ENCODE peak calls at places on chromosomes 4 and X, in four cellular contexts. C, N, H and R are unnamed samples.

GRCh38 chrX:138754861-138755260 is 43.3 kb upstream of the FGF13 start:
- DNase-seq in C (no peak), N (no peak), H (peak; percentile 45), R (peak; percentile 18)

GRCh38 chr4:183989931-183990330 is 84.8 kb downstream of the STOX2 start:
- DNase-seq in C (no peak), N (no peak), H (no peak), R (peak; percentile 8)

GRCh38 chr4:53313510-53313909 is 52.4 kb downstream of the SCFD2 start:
- DNase-seq in C (no peak), N (no peak), H (peak; percentile 16), R (peak; percentile 26)

GRCh38 chr4:118237531-118237930 is 115.3 kb downstream of the PRSS12 start:
- DNase-seq in C (no peak), N (no peak), H (no peak), R (no peak)

GRCh38 chr4:64718091-64718490 is 308.8 kb upstream of the TECRL start:
- DNase-seq in C (no peak), N (no peak), H (no peak), R (peak; percentile 5)

GRCh38 chr4:83961575-83961974 is 425.7 kb downstream of the GPAT3 start:
- DNase-seq in C (no peak), N (no peak), H (peak; percentile 39), R (peak; percentile 21)

GRCh38 chr4:118032691-118033090 is 1.6 kb upstream of the NDST3 start:
- DNase-seq in C (no peak), N (peak; percentile 51), H (peak; percentile 39), R (peak; percentile 10)

GRCh38 chr4:8932884-8933283 is 61.2 kb upstream of the HMX1 start:
- DNase-seq in C (no peak), N (no peak), H (no peak), R (no peak)

GRCh38 chr4:14568356-14568755 is 433.9 kb upstream of the CPEB2 start:
- DNase-seq in C (no peak), N (no peak), H (no peak), R (peak; percentile 1)

GRCh38 chr4:166421556-166422156 is 548.6 kb downstream of the TLL1 start:
- DNase-seq in C (no peak), N (no peak), H (peak; percentile 24), R (peak; percentile 76)

GRCh38 chr4:166415749-166416148 is 542.7 kb downstream of the TLL1 start:
- DNase-seq in C (no peak), N (no peak), H (no peak), R (no peak)
- H3K4me3 ChIP-seq in C (no peak overlapping the region), N (no peak overlapping the region), H (no peak overlapping the region), R (no peak overlapping the region)

DNA sequence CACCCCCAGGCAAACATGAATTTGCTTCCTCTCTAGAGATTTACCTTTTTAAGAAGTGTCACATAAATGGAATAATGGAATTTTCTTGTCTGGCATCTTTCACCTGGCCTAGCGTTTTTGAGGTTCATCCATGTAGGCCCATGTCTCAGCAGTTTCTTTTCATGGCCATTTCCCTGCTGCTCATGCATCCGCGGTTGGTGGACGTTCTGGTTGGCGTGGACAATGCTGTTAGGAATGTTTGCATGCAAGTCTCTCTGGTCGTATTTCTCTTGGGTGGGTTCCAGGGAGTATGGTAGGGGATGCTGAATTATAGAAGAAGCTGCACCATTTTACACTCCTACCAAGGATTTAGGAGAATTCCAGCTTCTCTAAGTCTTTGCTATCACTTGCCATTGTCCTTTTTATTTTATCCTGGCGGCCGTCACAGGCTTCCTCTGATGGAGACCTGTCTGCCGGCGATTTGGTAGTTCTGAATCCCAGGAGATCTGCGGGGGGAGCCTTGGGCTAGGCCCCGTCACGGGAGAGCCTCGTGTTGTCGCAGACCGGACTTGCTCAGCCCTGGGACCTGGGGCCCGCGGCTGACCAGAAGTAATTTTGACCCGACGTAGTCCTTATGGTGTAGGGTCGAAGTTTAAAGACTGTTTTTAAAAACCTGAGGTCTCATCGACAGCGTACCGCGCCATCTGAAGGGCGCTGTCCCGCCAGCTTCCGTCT is 56.9 kb upstream of the TADA2B start:
- DNase-seq in C (no peak), N (peak; percentile 42), H (peak; percentile 18), R (peak; percentile 71)
- TF ChIP-seq CTCF in C (no peak), N (no peak), H (no peak), R (no peak)

GRCh38 chrX:45771114-45771513 is 570.4 kb upstream of the DIPK2B start:
- DNase-seq in C (no peak), N (no peak), H (peak; percentile 91), R (peak; percentile 97)
- H3K4me3 ChIP-seq in C (peak overlapping the region; percentile 4), N (peak overlapping the region; percentile 35), H (peak overlapping the region; percentile 47), R (peak overlapping the region; percentile 83)

GRCh38 chr4:16508968-16509367 is 282.7 kb upstream of the TAPT1 start:
- DNase-seq in C (no peak), N (no peak), H (peak; percentile 9), R (no peak)

DNA sequence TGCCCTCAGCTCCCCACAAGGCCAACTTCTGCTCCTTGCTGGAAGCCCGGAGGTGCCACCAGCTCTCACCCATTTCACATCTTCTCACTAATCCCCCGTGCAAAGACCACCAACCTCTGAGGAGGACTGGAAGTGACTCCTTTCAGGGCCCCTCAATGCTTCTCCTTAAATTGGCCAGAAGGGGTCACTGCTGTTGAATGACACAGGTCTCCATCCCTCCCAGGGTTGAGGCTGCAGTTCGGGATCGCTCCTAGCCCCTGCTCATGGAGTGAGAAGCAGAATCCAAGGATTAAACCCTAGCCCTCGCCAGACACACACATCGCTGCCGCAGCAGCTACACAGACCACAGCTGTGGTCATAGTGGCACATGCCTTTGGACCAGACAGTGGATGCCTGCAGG is 279.5 kb upstream of the TAPT1 start:
- DNase-seq in C (no peak), N (no peak), H (no peak), R (peak; percentile 30)
- TF ChIP-seq CTCF in C (peak; percentile 21), N (peak; percentile 13), H (no peak), R (peak; percentile 39)

GRCh38 chr4:154585369-154586018 is 5.0 kb downstream of the FGA start:
- DNase-seq in C (no peak), N (no peak), H (no peak), R (no peak)

GRCh38 chr4:154583677-154584076 is 6.9 kb downstream of the FGA start:
- DNase-seq in C (no peak), N (no peak), H (no peak), R (no peak)

GRCh38 chr4:154588198-154588597 is 2.3 kb downstream of the FGA start:
- DNase-seq in C (no peak), N (no peak), H (no peak), R (no peak)

GRCh38 chr4:154584259-154584658 is 6.3 kb downstream of the FGA start:
- DNase-seq in C (no peak), N (no peak), H (no peak), R (no peak)

DNA sequence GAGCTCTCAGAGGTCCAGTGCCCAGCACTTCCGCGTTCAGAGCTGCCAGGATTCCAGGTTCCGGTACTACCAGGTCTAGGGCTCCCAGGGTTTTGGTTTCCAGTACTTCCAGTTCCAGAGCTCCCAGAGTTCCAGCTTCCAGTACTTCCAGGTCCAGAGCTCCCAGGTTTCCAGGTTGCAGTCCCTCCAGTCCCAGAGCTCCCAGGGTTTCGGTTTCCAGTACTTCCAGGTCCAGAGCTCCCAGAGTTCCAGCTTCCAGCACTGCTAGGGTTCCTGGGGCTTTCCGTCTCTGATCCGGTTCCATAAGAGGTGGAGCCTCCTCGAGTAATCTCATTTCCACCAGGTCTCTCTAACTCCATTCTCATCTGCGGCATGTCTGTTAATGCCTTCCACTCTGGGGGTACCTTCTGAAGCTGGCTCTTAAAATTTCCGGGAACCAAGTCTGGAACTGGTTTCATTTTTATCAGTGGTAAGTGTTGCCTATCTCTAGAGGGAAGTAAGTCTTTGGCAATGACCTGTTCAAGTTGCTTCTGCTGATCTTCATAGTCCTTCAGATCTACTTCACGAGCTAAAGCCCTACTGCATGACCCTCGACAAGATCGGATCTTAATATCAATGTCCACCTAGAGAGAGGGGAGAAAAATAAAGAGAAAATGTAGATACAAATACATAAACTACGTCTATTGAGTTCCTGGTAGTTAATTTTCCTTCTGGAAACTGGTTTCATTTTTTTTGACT is 4.1 kb downstream of the FGA start:
- DNase-seq in C (no peak), N (no peak), H (no peak), R (no peak)
- H3K4me3 ChIP-seq in C (no peak overlapping the region), N (no peak overlapping the region), H (no peak overlapping the region), R (no peak overlapping the region)

GRCh38 chrX:72554448-72555140 is 18.0 kb downstream of the HDAC8 start:
- DNase-seq in C (no peak), N (no peak), H (peak; percentile 70), R (peak; percentile 25)
- TF ChIP-seq CTCF in C (peak; percentile 9), N (no peak), H (no peak), R (no peak)

GRCh38 chr4:170089743-170090666 is at the start of gene AADAT:
- DNase-seq in C (peak; percentile 11), N (peak; percentile 27), H (peak; percentile 27), R (peak; percentile 78)

GRCh38 chr4:170091069-170091696 is 1.4 kb upstream of the AADAT start:
- DNase-seq in C (no peak), N (no peak), H (no peak), R (no peak)

GRCh38 chr4:170088686-170089085 is 1.1 kb downstream of the AADAT start:
- DNase-seq in C (no peak), N (no peak), H (no peak), R (no peak)

GRCh38 chr4:170090667-170091052 is 904 bp upstream of the AADAT start:
- DNase-seq in C (no peak), N (no peak), H (peak; percentile 10), R (no peak)

GRCh38 chr4:170089274-170089742 is 448 bp downstream of the AADAT start:
- DNase-seq in C (no peak), N (no peak), H (peak; percentile 18), R (peak; percentile 41)
- H3K4me3 ChIP-seq in C (no peak overlapping the region), N (peak overlapping the region; percentile 69), H (peak overlapping the region; percentile 50), R (peak overlapping the region; percentile 66)

GRCh38 chrX:5113128-5113527 is 1115.5 kb downstream of the NLGN4X start:
- DNase-seq in C (no peak), N (no peak), H (peak; percentile 34), R (no peak)
- TF ChIP-seq CTCF in C (peak; percentile 12), N (peak; percentile 22), H (peak; percentile 28), R (no peak)

GRCh38 chr4:112857461-112857860 is 192.0 kb upstream of the ANK2 start:
- DNase-seq in C (no peak), N (no peak), H (peak; percentile 99), R (peak; percentile 95)

GRCh38 chr4:112861378-112862317 is 187.8 kb upstream of the ANK2 start:
- DNase-seq in C (no peak), N (no peak), H (no peak), R (no peak)

GRCh38 chr4:112858751-112859150 is 190.7 kb upstream of the ANK2 start:
- DNase-seq in C (no peak), N (no peak), H (no peak), R (no peak)

GRCh38 chr4:112860731-112861377 is 188.6 kb upstream of the ANK2 start:
- DNase-seq in C (no peak), N (no peak), H (no peak), R (no peak)

GRCh38 chr4:112859456-112860184 is 189.8 kb upstream of the ANK2 start:
- DNase-seq in C (no peak), N (no peak), H (no peak), R (no peak)
- H3K4me3 ChIP-seq in C (no peak overlapping the region), N (no peak overlapping the region), H (no peak overlapping the region), R (no peak overlapping the region)

DNA sequence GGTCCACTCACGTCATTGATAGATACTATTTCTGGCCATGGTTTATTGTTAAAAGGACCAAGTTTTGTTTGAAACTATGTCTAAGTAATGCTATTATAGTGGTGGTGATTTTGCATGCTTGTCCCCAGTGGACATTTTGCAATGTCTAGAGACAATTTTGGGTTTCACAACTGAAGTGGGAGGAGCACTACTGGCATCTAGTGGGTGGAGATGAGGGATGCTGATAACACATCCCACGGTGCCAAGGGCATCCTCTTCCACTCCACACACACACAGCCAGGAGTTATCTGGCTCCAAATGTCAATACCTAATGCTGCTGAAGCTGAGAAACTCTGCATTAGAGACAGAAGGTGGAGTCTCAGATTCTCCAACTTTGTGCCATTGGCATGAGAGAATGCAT is 131.2 kb downstream of the FRMPD4 start:
- DNase-seq in C (no peak), N (no peak), H (no peak), R (peak; percentile 21)
- TF ChIP-seq CTCF in C (no peak), N (no peak), H (no peak), R (peak; percentile 29)